ENCODE peak calls at places on chromosomes 4 and X, in nine cellular contexts. One of them, this sample, is unnamed.

GRCh38 chr4:95732061-95732460 is 107.8 kb upstream of the PDHA2 start:
- DNase-seq in uterus: no peak
- DNase-seq in hepatocyte: peak
- DNase-seq in OCI-LY7: no peak
- DNase-seq in psoas muscle: no peak
- DNase-seq in nucleus accumbens: no peak
- DNase-seq in activated naive CD4-positive, alpha-beta T cell treated with anti-CD3 and anti-CD28 coated beads for 36 hours: no peak
- DNase-seq in stimulated activated CD8-positive, alpha-beta memory T cell treated with anti-CD3 and anti-CD28 coated beads, Interleukin-15, amount 100 ng/mL, for 1 hour: no peak
- DNase-seq in H7: no peak
- DNase-seq in this sample: no peak

GRCh38 chr4:93203708-93204107 is 624.8 kb upstream of the ATOH1 start:
- DNase-seq in nucleus accumbens: no peak
- DNase-seq in activated naive CD4-positive, alpha-beta T cell treated with anti-CD3 and anti-CD28 coated beads for 36 hours: no peak
- DNase-seq in H7: peak
- DNase-seq in stimulated activated CD8-positive, alpha-beta memory T cell treated with anti-CD3 and anti-CD28 coated beads, Interleukin-15, amount 100 ng/mL, for 1 hour: no peak
- DNase-seq in uterus: no peak
- DNase-seq in psoas muscle: no peak
- DNase-seq in OCI-LY7: no peak
- DNase-seq in hepatocyte: peak
- DNase-seq in this sample: no peak

GRCh38 chrX:142251665-142252064 is 46.6 kb upstream of the MAGEC2 start:
- DNase-seq in stimulated activated CD8-positive, alpha-beta memory T cell treated with anti-CD3 and anti-CD28 coated beads, Interleukin-15, amount 100 ng/mL, for 1 hour: no peak
- DNase-seq in hepatocyte: no peak
- DNase-seq in activated naive CD4-positive, alpha-beta T cell treated with anti-CD3 and anti-CD28 coated beads for 36 hours: no peak
- DNase-seq in OCI-LY7: no peak
- DNase-seq in uterus: no peak
- DNase-seq in psoas muscle: no peak
- DNase-seq in H7: no peak
- DNase-seq in nucleus accumbens: no peak
- DNase-seq in this sample: no peak

GRCh38 chr4:98150092-98150761 is 7.0 kb upstream of the STPG2 start:
- DNase-seq in OCI-LY7: no peak
- DNase-seq in stimulated activated CD8-positive, alpha-beta memory T cell treated with anti-CD3 and anti-CD28 coated beads, Interleukin-15, amount 100 ng/mL, for 1 hour: no peak
- DNase-seq in uterus: no peak
- DNase-seq in H7: no peak
- DNase-seq in hepatocyte: no peak
- DNase-seq in nucleus accumbens: no peak
- DNase-seq in psoas muscle: no peak
- DNase-seq in activated naive CD4-positive, alpha-beta T cell treated with anti-CD3 and anti-CD28 coated beads for 36 hours: no peak
- DNase-seq in this sample: no peak

GRCh38 chrX:66030505-66031317 is 9.2 kb downstream of the VSIG4 start:
- DNase-seq in OCI-LY7: peak
- DNase-seq in hepatocyte: peak
- DNase-seq in H7: no peak
- DNase-seq in activated naive CD4-positive, alpha-beta T cell treated with anti-CD3 and anti-CD28 coated beads for 36 hours: peak
- DNase-seq in psoas muscle: no peak
- DNase-seq in stimulated activated CD8-positive, alpha-beta memory T cell treated with anti-CD3 and anti-CD28 coated beads, Interleukin-15, amount 100 ng/mL, for 1 hour: no peak
- DNase-seq in nucleus accumbens: no peak
- DNase-seq in uterus: no peak
- DNase-seq in this sample: no peak

GRCh38 chr4:25993564-25994185 is 79.7 kb downstream of the SMIM20 start:
- DNase-seq in activated naive CD4-positive, alpha-beta T cell treated with anti-CD3 and anti-CD28 coated beads for 36 hours: peak
- DNase-seq in uterus: no peak
- DNase-seq in hepatocyte: peak
- DNase-seq in OCI-LY7: peak
- DNase-seq in stimulated activated CD8-positive, alpha-beta memory T cell treated with anti-CD3 and anti-CD28 coated beads, Interleukin-15, amount 100 ng/mL, for 1 hour: no peak
- DNase-seq in psoas muscle: peak
- DNase-seq in nucleus accumbens: no peak
- DNase-seq in H7: peak
- DNase-seq in this sample: no peak

GRCh38 chrX:131812847-131813825 is 210.0 kb upstream of the STK26 start:
- DNase-seq in OCI-LY7: no peak
- DNase-seq in H7: no peak
- DNase-seq in hepatocyte: no peak
- DNase-seq in nucleus accumbens: no peak
- DNase-seq in uterus: peak
- DNase-seq in stimulated activated CD8-positive, alpha-beta memory T cell treated with anti-CD3 and anti-CD28 coated beads, Interleukin-15, amount 100 ng/mL, for 1 hour: peak
- DNase-seq in psoas muscle: peak
- DNase-seq in activated naive CD4-positive, alpha-beta T cell treated with anti-CD3 and anti-CD28 coated beads for 36 hours: peak
- DNase-seq in this sample: no peak

GRCh38 chr4:98963538-98964433 is 31.7 kb upstream of the METAP1 start:
- DNase-seq in nucleus accumbens: no peak
- DNase-seq in uterus: no peak
- DNase-seq in H7: no peak
- DNase-seq in psoas muscle: no peak
- DNase-seq in stimulated activated CD8-positive, alpha-beta memory T cell treated with anti-CD3 and anti-CD28 coated beads, Interleukin-15, amount 100 ng/mL, for 1 hour: no peak
- DNase-seq in hepatocyte: no peak
- DNase-seq in activated naive CD4-positive, alpha-beta T cell treated with anti-CD3 and anti-CD28 coated beads for 36 hours: no peak
- DNase-seq in OCI-LY7: no peak
- DNase-seq in this sample: no peak

GRCh38 chr4:148007303-148007702 is 275.4 kb downstream of the ARHGAP10 start:
- DNase-seq in psoas muscle: no peak
- DNase-seq in hepatocyte: peak
- DNase-seq in H7: no peak
- DNase-seq in OCI-LY7: no peak
- DNase-seq in nucleus accumbens: no peak
- DNase-seq in activated naive CD4-positive, alpha-beta T cell treated with anti-CD3 and anti-CD28 coated beads for 36 hours: no peak
- DNase-seq in uterus: peak
- DNase-seq in stimulated activated CD8-positive, alpha-beta memory T cell treated with anti-CD3 and anti-CD28 coated beads, Interleukin-15, amount 100 ng/mL, for 1 hour: no peak
- DNase-seq in this sample: no peak

GRCh38 chr4:185932491-185932890 is 120.5 kb upstream of the SORBS2 start:
- DNase-seq in H7: peak
- DNase-seq in psoas muscle: no peak
- DNase-seq in stimulated activated CD8-positive, alpha-beta memory T cell treated with anti-CD3 and anti-CD28 coated beads, Interleukin-15, amount 100 ng/mL, for 1 hour: no peak
- DNase-seq in activated naive CD4-positive, alpha-beta T cell treated with anti-CD3 and anti-CD28 coated beads for 36 hours: no peak
- DNase-seq in uterus: no peak
- DNase-seq in hepatocyte: no peak
- DNase-seq in OCI-LY7: no peak
- DNase-seq in nucleus accumbens: no peak
- DNase-seq in this sample: no peak

GRCh38 chrX:10341309-10341708 is 184.5 kb downstream of the CLCN4 start:
- DNase-seq in stimulated activated CD8-positive, alpha-beta memory T cell treated with anti-CD3 and anti-CD28 coated beads, Interleukin-15, amount 100 ng/mL, for 1 hour: no peak
- DNase-seq in OCI-LY7: no peak
- DNase-seq in psoas muscle: no peak
- DNase-seq in uterus: no peak
- DNase-seq in hepatocyte: no peak
- DNase-seq in H7: no peak
- DNase-seq in activated naive CD4-positive, alpha-beta T cell treated with anti-CD3 and anti-CD28 coated beads for 36 hours: no peak
- DNase-seq in nucleus accumbens: no peak
- DNase-seq in this sample: no peak

GRCh38 chrX:107707866-107708265 is 67.7 kb downstream of the TSC22D3 start:
- DNase-seq in uterus: no peak
- DNase-seq in stimulated activated CD8-positive, alpha-beta memory T cell treated with anti-CD3 and anti-CD28 coated beads, Interleukin-15, amount 100 ng/mL, for 1 hour: no peak
- DNase-seq in H7: no peak
- DNase-seq in psoas muscle: no peak
- DNase-seq in hepatocyte: no peak
- DNase-seq in activated naive CD4-positive, alpha-beta T cell treated with anti-CD3 and anti-CD28 coated beads for 36 hours: no peak
- DNase-seq in nucleus accumbens: no peak
- DNase-seq in OCI-LY7: no peak
- DNase-seq in this sample: no peak

GRCh38 chrX:130625381-130625780 is 223.6 kb downstream of the RBMX2 start:
- DNase-seq in uterus: no peak
- DNase-seq in H7: no peak
- DNase-seq in hepatocyte: no peak
- DNase-seq in activated naive CD4-positive, alpha-beta T cell treated with anti-CD3 and anti-CD28 coated beads for 36 hours: no peak
- DNase-seq in stimulated activated CD8-positive, alpha-beta memory T cell treated with anti-CD3 and anti-CD28 coated beads, Interleukin-15, amount 100 ng/mL, for 1 hour: no peak
- DNase-seq in psoas muscle: no peak
- DNase-seq in OCI-LY7: no peak
- DNase-seq in nucleus accumbens: no peak
- DNase-seq in this sample: no peak

GRCh38 chr4:3291411-3291968 is 1.3 kb upstream of the RGS12 start:
- DNase-seq in stimulated activated CD8-positive, alpha-beta memory T cell treated with anti-CD3 and anti-CD28 coated beads, Interleukin-15, amount 100 ng/mL, for 1 hour: no peak
- DNase-seq in activated naive CD4-positive, alpha-beta T cell treated with anti-CD3 and anti-CD28 coated beads for 36 hours: no peak
- DNase-seq in psoas muscle: no peak
- DNase-seq in OCI-LY7: no peak
- DNase-seq in H7: peak
- DNase-seq in uterus: no peak
- DNase-seq in nucleus accumbens: no peak
- DNase-seq in hepatocyte: peak
- DNase-seq in this sample: no peak

GRCh38 chr4:104743141-104743748 is 248.6 kb upstream of the CXXC4 start:
- DNase-seq in stimulated activated CD8-positive, alpha-beta memory T cell treated with anti-CD3 and anti-CD28 coated beads, Interleukin-15, amount 100 ng/mL, for 1 hour: no peak
- DNase-seq in uterus: no peak
- DNase-seq in OCI-LY7: peak
- DNase-seq in H7: no peak
- DNase-seq in hepatocyte: no peak
- DNase-seq in activated naive CD4-positive, alpha-beta T cell treated with anti-CD3 and anti-CD28 coated beads for 36 hours: no peak
- DNase-seq in nucleus accumbens: no peak
- DNase-seq in psoas muscle: no peak
- DNase-seq in this sample: no peak

GRCh38 chr4:29081230-29081955 is 1638.8 kb upstream of the PCDH7 start:
- DNase-seq in OCI-LY7: no peak
- DNase-seq in psoas muscle: no peak
- DNase-seq in H7: no peak
- DNase-seq in stimulated activated CD8-positive, alpha-beta memory T cell treated with anti-CD3 and anti-CD28 coated beads, Interleukin-15, amount 100 ng/mL, for 1 hour: no peak
- DNase-seq in activated naive CD4-positive, alpha-beta T cell treated with anti-CD3 and anti-CD28 coated beads for 36 hours: no peak
- DNase-seq in nucleus accumbens: no peak
- DNase-seq in hepatocyte: peak
- DNase-seq in uterus: no peak
- DNase-seq in this sample: no peak

GRCh38 chr4:153143527-153144348 is 60.5 kb upstream of the TRIM2 start:
- DNase-seq in nucleus accumbens: no peak
- DNase-seq in H7: no peak
- DNase-seq in OCI-LY7: no peak
- DNase-seq in hepatocyte: peak
- DNase-seq in stimulated activated CD8-positive, alpha-beta memory T cell treated with anti-CD3 and anti-CD28 coated beads, Interleukin-15, amount 100 ng/mL, for 1 hour: no peak
- DNase-seq in activated naive CD4-positive, alpha-beta T cell treated with anti-CD3 and anti-CD28 coated beads for 36 hours: no peak
- DNase-seq in psoas muscle: no peak
- DNase-seq in uterus: no peak
- DNase-seq in this sample: no peak

GRCh38 chr4:139219450-139220055 is 42.5 kb upstream of the ELF2 start:
- DNase-seq in psoas muscle: no peak
- DNase-seq in uterus: no peak
- DNase-seq in H7: no peak
- DNase-seq in OCI-LY7: no peak
- DNase-seq in hepatocyte: no peak
- DNase-seq in stimulated activated CD8-positive, alpha-beta memory T cell treated with anti-CD3 and anti-CD28 coated beads, Interleukin-15, amount 100 ng/mL, for 1 hour: no peak
- DNase-seq in activated naive CD4-positive, alpha-beta T cell treated with anti-CD3 and anti-CD28 coated beads for 36 hours: no peak
- DNase-seq in nucleus accumbens: no peak
- DNase-seq in this sample: no peak

GRCh38 chrX:20143539-20143938 is 1.9 kb upstream of the EIF1AX start:
- DNase-seq in nucleus accumbens: no peak
- DNase-seq in uterus: no peak
- DNase-seq in hepatocyte: no peak
- DNase-seq in psoas muscle: no peak
- DNase-seq in H7: no peak
- DNase-seq in OCI-LY7: no peak
- DNase-seq in activated naive CD4-positive, alpha-beta T cell treated with anti-CD3 and anti-CD28 coated beads for 36 hours: peak
- DNase-seq in stimulated activated CD8-positive, alpha-beta memory T cell treated with anti-CD3 and anti-CD28 coated beads, Interleukin-15, amount 100 ng/mL, for 1 hour: no peak
- DNase-seq in this sample: no peak

GRCh38 chrX:120144178-120144844 is 14.1 kb upstream of the RHOXF2 start:
- DNase-seq in H7: peak
- DNase-seq in nucleus accumbens: no peak
- DNase-seq in OCI-LY7: no peak
- DNase-seq in activated naive CD4-positive, alpha-beta T cell treated with anti-CD3 and anti-CD28 coated beads for 36 hours: no peak
- DNase-seq in psoas muscle: no peak
- DNase-seq in stimulated activated CD8-positive, alpha-beta memory T cell treated with anti-CD3 and anti-CD28 coated beads, Interleukin-15, amount 100 ng/mL, for 1 hour: no peak
- DNase-seq in hepatocyte: no peak
- DNase-seq in uterus: peak
- DNase-seq in this sample: no peak

GRCh38 chr4:68256284-68256683 is 10.8 kb upstream of the TMPRSS11B start:
- DNase-seq in OCI-LY7: no peak
- DNase-seq in nucleus accumbens: no peak
- DNase-seq in H7: no peak
- DNase-seq in psoas muscle: no peak
- DNase-seq in stimulated activated CD8-positive, alpha-beta memory T cell treated with anti-CD3 and anti-CD28 coated beads, Interleukin-15, amount 100 ng/mL, for 1 hour: no peak
- DNase-seq in uterus: no peak
- DNase-seq in activated naive CD4-positive, alpha-beta T cell treated with anti-CD3 and anti-CD28 coated beads for 36 hours: no peak
- DNase-seq in hepatocyte: no peak
- DNase-seq in this sample: no peak

GRCh38 chrX:12011075-12011474 is 127.2 kb upstream of the FRMPD4 start:
- DNase-seq in nucleus accumbens: no peak
- DNase-seq in hepatocyte: no peak
- DNase-seq in activated naive CD4-positive, alpha-beta T cell treated with anti-CD3 and anti-CD28 coated beads for 36 hours: no peak
- DNase-seq in OCI-LY7: no peak
- DNase-seq in uterus: no peak
- DNase-seq in psoas muscle: no peak
- DNase-seq in stimulated activated CD8-positive, alpha-beta memory T cell treated with anti-CD3 and anti-CD28 coated beads, Interleukin-15, amount 100 ng/mL, for 1 hour: no peak
- DNase-seq in H7: no peak
- DNase-seq in this sample: no peak

GRCh38 chr4:88285235-88285505 is 809 bp upstream of the PPM1K start:
- DNase-seq in nucleus accumbens: no peak
- DNase-seq in activated naive CD4-positive, alpha-beta T cell treated with anti-CD3 and anti-CD28 coated beads for 36 hours: no peak
- DNase-seq in uterus: no peak
- DNase-seq in hepatocyte: no peak
- DNase-seq in H7: no peak
- DNase-seq in OCI-LY7: no peak
- DNase-seq in psoas muscle: no peak
- DNase-seq in stimulated activated CD8-positive, alpha-beta memory T cell treated with anti-CD3 and anti-CD28 coated beads, Interleukin-15, amount 100 ng/mL, for 1 hour: no peak
- DNase-seq in this sample: no peak

GRCh38 chr4:125392683-125393082 is 77.9 kb downstream of the FAT4 start:
- DNase-seq in OCI-LY7: no peak
- DNase-seq in uterus: no peak
- DNase-seq in hepatocyte: no peak
- DNase-seq in activated naive CD4-positive, alpha-beta T cell treated with anti-CD3 and anti-CD28 coated beads for 36 hours: no peak
- DNase-seq in H7: no peak
- DNase-seq in psoas muscle: no peak
- DNase-seq in nucleus accumbens: no peak
- DNase-seq in stimulated activated CD8-positive, alpha-beta memory T cell treated with anti-CD3 and anti-CD28 coated beads, Interleukin-15, amount 100 ng/mL, for 1 hour: no peak
- DNase-seq in this sample: no peak

GRCh38 chr4:85778809-85779124 is 303.8 kb downstream of the ARHGAP24 start:
- DNase-seq in activated naive CD4-positive, alpha-beta T cell treated with anti-CD3 and anti-CD28 coated beads for 36 hours: no peak
- DNase-seq in uterus: no peak
- DNase-seq in H7: no peak
- DNase-seq in psoas muscle: no peak
- DNase-seq in stimulated activated CD8-positive, alpha-beta memory T cell treated with anti-CD3 and anti-CD28 coated beads, Interleukin-15, amount 100 ng/mL, for 1 hour: no peak
- DNase-seq in hepatocyte: no peak
- DNase-seq in nucleus accumbens: no peak
- DNase-seq in OCI-LY7: peak
- DNase-seq in this sample: no peak

GRCh38 chr4:77358315-77358928 is 201.4 kb downstream of the CCNG2 start:
- DNase-seq in uterus: no peak
- DNase-seq in stimulated activated CD8-positive, alpha-beta memory T cell treated with anti-CD3 and anti-CD28 coated beads, Interleukin-15, amount 100 ng/mL, for 1 hour: no peak
- DNase-seq in psoas muscle: no peak
- DNase-seq in activated naive CD4-positive, alpha-beta T cell treated with anti-CD3 and anti-CD28 coated beads for 36 hours: peak
- DNase-seq in hepatocyte: peak
- DNase-seq in H7: peak
- DNase-seq in nucleus accumbens: no peak
- DNase-seq in OCI-LY7: peak
- DNase-seq in this sample: no peak

GRCh38 chrX:9906919-9907318 is 60.2 kb upstream of the CLDN34 start:
- DNase-seq in nucleus accumbens: no peak
- DNase-seq in uterus: no peak
- DNase-seq in OCI-LY7: no peak
- DNase-seq in psoas muscle: no peak
- DNase-seq in hepatocyte: peak
- DNase-seq in activated naive CD4-positive, alpha-beta T cell treated with anti-CD3 and anti-CD28 coated beads for 36 hours: no peak
- DNase-seq in H7: peak
- DNase-seq in stimulated activated CD8-positive, alpha-beta memory T cell treated with anti-CD3 and anti-CD28 coated beads, Interleukin-15, amount 100 ng/mL, for 1 hour: no peak
- DNase-seq in this sample: no peak

GRCh38 chrX:130097507-130098201 is 12.6 kb downstream of the ELF4 start:
- DNase-seq in psoas muscle: no peak
- DNase-seq in hepatocyte: peak
- DNase-seq in H7: peak
- DNase-seq in activated naive CD4-positive, alpha-beta T cell treated with anti-CD3 and anti-CD28 coated beads for 36 hours: peak
- DNase-seq in uterus: no peak
- DNase-seq in stimulated activated CD8-positive, alpha-beta memory T cell treated with anti-CD3 and anti-CD28 coated beads, Interleukin-15, amount 100 ng/mL, for 1 hour: no peak
- DNase-seq in nucleus accumbens: no peak
- DNase-seq in OCI-LY7: no peak
- DNase-seq in this sample: no peak

GRCh38 chrX:41066391-41066790 is 18.9 kb upstream of the USP9X start:
- DNase-seq in nucleus accumbens: no peak
- DNase-seq in psoas muscle: no peak
- DNase-seq in stimulated activated CD8-positive, alpha-beta memory T cell treated with anti-CD3 and anti-CD28 coated beads, Interleukin-15, amount 100 ng/mL, for 1 hour: no peak
- DNase-seq in activated naive CD4-positive, alpha-beta T cell treated with anti-CD3 and anti-CD28 coated beads for 36 hours: no peak
- DNase-seq in OCI-LY7: no peak
- DNase-seq in uterus: no peak
- DNase-seq in H7: no peak
- DNase-seq in hepatocyte: no peak
- DNase-seq in this sample: no peak

GRCh38 chr4:20015825-20016224 is 235.9 kb upstream of the SLIT2 start:
- DNase-seq in activated naive CD4-positive, alpha-beta T cell treated with anti-CD3 and anti-CD28 coated beads for 36 hours: no peak
- DNase-seq in H7: no peak
- DNase-seq in psoas muscle: no peak
- DNase-seq in stimulated activated CD8-positive, alpha-beta memory T cell treated with anti-CD3 and anti-CD28 coated beads, Interleukin-15, amount 100 ng/mL, for 1 hour: no peak
- DNase-seq in uterus: no peak
- DNase-seq in OCI-LY7: no peak
- DNase-seq in nucleus accumbens: no peak
- DNase-seq in hepatocyte: peak
- DNase-seq in this sample: no peak

GRCh38 chrX:100995469-100995868 is 26.0 kb downstream of the ARL13A start:
- DNase-seq in nucleus accumbens: no peak
- DNase-seq in OCI-LY7: no peak
- DNase-seq in hepatocyte: peak
- DNase-seq in stimulated activated CD8-positive, alpha-beta memory T cell treated with anti-CD3 and anti-CD28 coated beads, Interleukin-15, amount 100 ng/mL, for 1 hour: no peak
- DNase-seq in H7: no peak
- DNase-seq in activated naive CD4-positive, alpha-beta T cell treated with anti-CD3 and anti-CD28 coated beads for 36 hours: peak
- DNase-seq in psoas muscle: no peak
- DNase-seq in uterus: no peak
- DNase-seq in this sample: no peak

This sample was measured in vagina.